ENCODE peak calls at places on chromosomes 13 and 19, in six cellular contexts. M is ovary, E is gastrocnemius medialis, V is spleen, T is prostate gland, O is IMR-90. P is an unnamed sample.

GRCh38 chr13:76754414-76754813 is 131.8 kb downstream of the KCTD12 start:
- DNase-seq in V (no peak), O (peak; percentile 60), E (no peak), T (no peak), M (no peak), P (no peak)

GRCh38 chr13:67366533-67366932 is 136.4 kb upstream of the PCDH9 start:
- DNase-seq in E (no peak), O (peak; percentile 50), T (no peak), M (no peak), V (no peak), P (no peak)

GRCh38 chr13:98524793-98525192 is 52.1 kb downstream of the STK24 start:
- DNase-seq in T (no peak), M (no peak), E (no peak), V (no peak), O (no peak), P (no peak)

GRCh38 chr13:48505597-48506091 is 27.2 kb downstream of the RCBTB2 start:
- DNase-seq in T (peak; percentile 46), M (no peak), E (peak; percentile 42), O (peak; percentile 71), V (no peak), P (no peak)

GRCh38 chr13:24217601-24218281 is 57.2 kb downstream of the SPATA13 start:
- DNase-seq in E (no peak), O (no peak), V (no peak), M (peak; percentile 56), T (no peak), P (no peak)

GRCh38 chr19:13597625-13598024 is 91.3 kb upstream of the CACNA1A start:
- DNase-seq in T (peak; percentile 23), E (no peak), O (peak; percentile 74), M (peak; percentile 28), V (no peak), P (no peak)

GRCh38 chr19:2207991-2208860 is 27.9 kb downstream of the PLEKHJ1 start:
- DNase-seq in V (peak; percentile 87), M (no peak), T (no peak), E (peak; percentile 49), O (peak; percentile 57), P (no peak)

GRCh38 chr19:14127929-14128509 is 8.4 kb downstream of the ASF1B start:
- DNase-seq in M (no peak), V (no peak), E (peak; percentile 95), O (no peak), T (no peak), P (no peak)

GRCh38 chr13:26971990-26972888 is 199.4 kb downstream of the USP12 start:
- DNase-seq in T (no peak), E (no peak), M (no peak), O (peak; percentile 20), V (peak; percentile 72), P (no peak)

GRCh38 chr19:36019061-36019670 is 5.2 kb upstream of the ALKBH6 start:
- DNase-seq in V (no peak), T (no peak), E (no peak), M (no peak), O (no peak), P (no peak)

GRCh38 chr19:36013280-36014028 is 559 bp downstream of the ALKBH6 start:
- DNase-seq in V (no peak), E (no peak), O (no peak), M (no peak), T (no peak), P (no peak)

GRCh38 chr19:36009633-36010379 is 1.2 kb upstream of the SYNE4 start:
- DNase-seq in O (no peak), E (no peak), V (no peak), T (no peak), M (no peak), P (no peak)

GRCh38 chr19:36010402-36010801 is 1.8 kb upstream of the SYNE4 start:
- DNase-seq in T (no peak), M (no peak), E (no peak), O (no peak), V (no peak), P (no peak)

DNA sequence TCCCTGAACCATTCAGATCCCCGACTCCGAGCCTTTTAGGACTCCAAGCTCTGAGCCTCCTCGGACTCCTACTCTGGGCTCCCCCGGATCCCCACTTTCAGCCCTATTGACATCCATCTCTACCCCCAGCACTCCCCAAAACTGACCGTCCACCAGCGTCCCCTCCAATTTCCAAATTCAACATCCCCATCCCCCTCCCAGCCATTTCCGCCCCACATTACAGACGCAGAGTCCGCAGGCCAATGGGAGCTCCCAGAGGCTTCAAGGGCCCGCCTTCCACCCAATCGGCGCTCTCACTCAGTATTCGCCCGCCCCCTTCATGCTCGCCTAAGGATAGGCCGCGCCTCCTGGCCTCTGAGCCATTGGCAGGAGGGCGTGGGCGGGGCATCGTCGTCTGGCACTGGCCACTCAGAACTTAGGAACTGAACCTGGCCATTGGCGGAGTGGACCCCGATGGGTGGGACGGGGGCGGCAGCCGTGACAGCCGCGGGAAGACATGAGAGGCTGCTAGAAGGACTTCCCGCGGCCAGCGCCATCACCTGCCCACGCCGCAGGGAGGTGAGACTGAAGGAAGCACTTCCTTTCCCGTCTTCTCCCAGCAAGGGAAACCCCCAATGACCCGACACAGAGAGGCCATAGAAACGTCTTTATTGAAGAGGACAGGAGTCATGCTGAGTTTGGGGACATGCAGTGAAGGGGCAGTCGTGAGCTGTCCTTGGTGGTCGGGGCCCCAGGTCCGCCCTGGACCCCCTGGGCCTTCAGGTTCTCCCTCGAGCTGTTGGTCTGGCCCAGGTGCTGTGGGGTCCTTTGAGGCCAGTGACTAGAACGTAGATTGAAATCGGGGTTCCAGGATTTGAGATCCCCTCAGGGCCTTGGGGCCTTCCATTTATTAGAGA is at the start of gene ALKBH6:
- DNase-seq in V (peak; percentile 99), E (peak; percentile 100), O (peak; percentile 97), M (peak; percentile 99), T (peak; percentile 99), P (peak; percentile 98)
- TF ChIP-seq POLR2A in V (no peak), E (peak; percentile 16), O (peak; percentile 53), M (peak; percentile 27), T (peak; percentile 54), P (no peak)

GRCh38 chr19:11323601-11324078 is 15.8 kb downstream of the RAB3D start:
- DNase-seq in V (no peak), E (no peak), O (no peak), M (no peak), T (no peak), P (no peak)
- H3K4me3 ChIP-seq in V (no peak overlapping the region), E (no peak overlapping the region), O (no peak overlapping the region), M (no peak overlapping the region), T (no peak overlapping the region), P (peak overlapping the region; percentile 33)

GRCh38 chr19:4539697-4540581 is at the start of gene LRG1:
- DNase-seq in E (no peak), T (peak; percentile 37), O (no peak), M (peak; percentile 82), V (peak; percentile 92), P (no peak)
- TF ChIP-seq POLR2A in E (no peak), T (peak; percentile 91), O (no peak), M (no peak), V (peak; percentile 37), P (no peak)

GRCh38 chr13:85266771-85267170 is 532.4 kb downstream of the SLITRK6 start:
- DNase-seq in E (no peak), O (no peak), V (no peak), T (no peak), M (no peak), P (no peak)
- H3K4me3 ChIP-seq in E (no peak overlapping the region), O (no peak overlapping the region), V (no peak overlapping the region), T (no peak overlapping the region), M (no peak overlapping the region), P (no peak overlapping the region)

P was measured in esophagus squamous epithelium.